ENCODE peak calls at places on chromosomes 6 and 20, in eight cellular contexts. One of them, this sample, is unnamed.

GRCh38 chr6:16840291-16840690 is 79.0 kb upstream of the ATXN1 start:
- DNase-seq in psoas muscle: no peak
- DNase-seq in fibroblast of mammary gland: no peak
- DNase-seq in HFF-Myc: no peak
- DNase-seq in H1: no peak
- DNase-seq in AG04450: no peak
- DNase-seq in body of pancreas: no peak
- DNase-seq in PC-3: no peak
- DNase-seq in this sample: no peak

GRCh38 chr6:169859978-169860703 is 108.7 kb downstream of the ERMARD start:
- DNase-seq in psoas muscle: no peak
- DNase-seq in fibroblast of mammary gland: no peak
- DNase-seq in HFF-Myc: no peak
- DNase-seq in H1: no peak
- DNase-seq in AG04450: no peak
- DNase-seq in body of pancreas: no peak
- DNase-seq in PC-3: no peak
- DNase-seq in this sample: no peak

GRCh38 chr6:7390218-7390878 is 740 bp downstream of the RIOK1 start:
- DNase-seq in psoas muscle: no peak
- DNase-seq in fibroblast of mammary gland: no peak
- DNase-seq in HFF-Myc: no peak
- DNase-seq in H1: no peak
- DNase-seq in AG04450: peak
- DNase-seq in body of pancreas: no peak
- DNase-seq in PC-3: no peak
- DNase-seq in this sample: peak

GRCh38 chr6:45421700-45422540 is 44.2 kb upstream of the SUPT3H start:
- DNase-seq in psoas muscle: peak
- DNase-seq in fibroblast of mammary gland: peak
- DNase-seq in HFF-Myc: no peak
- DNase-seq in H1: no peak
- DNase-seq in AG04450: no peak
- DNase-seq in body of pancreas: peak
- DNase-seq in PC-3: peak
- DNase-seq in this sample: no peak

GRCh38 chr20:845226-845868 is 11.8 kb downstream of the FAM110A start:
- DNase-seq in psoas muscle: no peak
- DNase-seq in fibroblast of mammary gland: no peak
- DNase-seq in HFF-Myc: no peak
- DNase-seq in H1: no peak
- DNase-seq in AG04450: no peak
- DNase-seq in body of pancreas: no peak
- DNase-seq in PC-3: no peak
- DNase-seq in this sample: no peak

GRCh38 chr6:29625337-29625930 is 7.5 kb downstream of the GABBR1 start:
- DNase-seq in psoas muscle: no peak
- DNase-seq in fibroblast of mammary gland: no peak
- DNase-seq in HFF-Myc: no peak
- DNase-seq in H1: no peak
- DNase-seq in AG04450: no peak
- DNase-seq in body of pancreas: no peak
- DNase-seq in PC-3: no peak
- DNase-seq in this sample: no peak

GRCh38 chr20:64106981-64107735 is at the start of gene NPBWR2:
- DNase-seq in psoas muscle: peak
- DNase-seq in fibroblast of mammary gland: no peak
- DNase-seq in HFF-Myc: no peak
- DNase-seq in H1: no peak
- DNase-seq in AG04450: no peak
- DNase-seq in body of pancreas: peak
- DNase-seq in PC-3: no peak
- DNase-seq in this sample: no peak

GRCh38 chr6:20661721-20662120 is 127.5 kb downstream of the CDKAL1 start:
- DNase-seq in psoas muscle: no peak
- DNase-seq in fibroblast of mammary gland: peak
- DNase-seq in HFF-Myc: no peak
- DNase-seq in H1: no peak
- DNase-seq in AG04450: no peak
- DNase-seq in body of pancreas: no peak
- DNase-seq in PC-3: no peak
- DNase-seq in this sample: no peak

GRCh38 chr20:41508335-41508734 is 109.8 kb downstream of the CHD6 start:
- DNase-seq in psoas muscle: no peak
- DNase-seq in fibroblast of mammary gland: no peak
- DNase-seq in HFF-Myc: no peak
- DNase-seq in H1: no peak
- DNase-seq in AG04450: no peak
- DNase-seq in body of pancreas: no peak
- DNase-seq in PC-3: no peak
- DNase-seq in this sample: no peak

GRCh38 chr6:88629838-88630462 is 333.5 kb downstream of the RNGTT start:
- DNase-seq in psoas muscle: no peak
- DNase-seq in fibroblast of mammary gland: no peak
- DNase-seq in HFF-Myc: no peak
- DNase-seq in H1: peak
- DNase-seq in AG04450: no peak
- DNase-seq in body of pancreas: no peak
- DNase-seq in PC-3: no peak
- DNase-seq in this sample: no peak

GRCh38 chr6:43910638-43911353 is 140.8 kb downstream of the VEGFA start:
- DNase-seq in psoas muscle: peak
- DNase-seq in fibroblast of mammary gland: peak
- DNase-seq in HFF-Myc: no peak
- DNase-seq in H1: no peak
- DNase-seq in AG04450: peak
- DNase-seq in body of pancreas: no peak
- DNase-seq in PC-3: no peak
- DNase-seq in this sample: no peak
- H3K4me3 ChIP-seq in psoas muscle: no peak
- H3K4me3 ChIP-seq in fibroblast of mammary gland: no peak
- H3K4me3 ChIP-seq in HFF-Myc: no peak
- H3K4me3 ChIP-seq in H1: no peak
- H3K4me3 ChIP-seq in AG04450: no peak
- H3K4me3 ChIP-seq in body of pancreas: no peak
- H3K4me3 ChIP-seq in PC-3: no peak
- H3K4me3 ChIP-seq in this sample: no peak

GRCh38 chr6:147905721-147906120 is 397.2 kb downstream of the SAMD5 start:
- DNase-seq in psoas muscle: no peak
- DNase-seq in fibroblast of mammary gland: no peak
- DNase-seq in HFF-Myc: no peak
- DNase-seq in H1: no peak
- DNase-seq in AG04450: no peak
- DNase-seq in body of pancreas: no peak
- DNase-seq in PC-3: no peak
- DNase-seq in this sample: no peak

GRCh38 chr6:147910254-147910653 is 401.8 kb downstream of the SAMD5 start:
- DNase-seq in psoas muscle: no peak
- DNase-seq in fibroblast of mammary gland: no peak
- DNase-seq in HFF-Myc: no peak
- DNase-seq in H1: no peak
- DNase-seq in AG04450: no peak
- DNase-seq in body of pancreas: no peak
- DNase-seq in PC-3: no peak
- DNase-seq in this sample: no peak

GRCh38 chr6:147911686-147912085 is 403.2 kb downstream of the SAMD5 start:
- DNase-seq in psoas muscle: no peak
- DNase-seq in fibroblast of mammary gland: no peak
- DNase-seq in HFF-Myc: no peak
- DNase-seq in H1: no peak
- DNase-seq in AG04450: no peak
- DNase-seq in body of pancreas: no peak
- DNase-seq in PC-3: no peak
- DNase-seq in this sample: no peak

GRCh38 chr6:147906361-147906760 is 397.9 kb downstream of the SAMD5 start:
- DNase-seq in psoas muscle: no peak
- DNase-seq in fibroblast of mammary gland: peak
- DNase-seq in HFF-Myc: no peak
- DNase-seq in H1: no peak
- DNase-seq in AG04450: no peak
- DNase-seq in body of pancreas: no peak
- DNase-seq in PC-3: peak
- DNase-seq in this sample: no peak

GRCh38 chr6:147909645-147910044 is 401.2 kb downstream of the SAMD5 start:
- DNase-seq in psoas muscle: no peak
- DNase-seq in fibroblast of mammary gland: peak
- DNase-seq in HFF-Myc: peak
- DNase-seq in H1: no peak
- DNase-seq in AG04450: no peak
- DNase-seq in body of pancreas: no peak
- DNase-seq in PC-3: peak
- DNase-seq in this sample: no peak
- TF ChIP-seq CTCF in psoas muscle: no peak
- TF ChIP-seq CTCF in fibroblast of mammary gland: no peak
- TF ChIP-seq CTCF in HFF-Myc: no peak
- TF ChIP-seq CTCF in H1: no peak
- TF ChIP-seq CTCF in AG04450: no peak
- TF ChIP-seq CTCF in body of pancreas: no peak
- TF ChIP-seq CTCF in PC-3: no peak
- TF ChIP-seq CTCF in this sample: no peak

GRCh38 chr6:15331629-15332241 is 85.9 kb downstream of the JARID2 start:
- DNase-seq in psoas muscle: no peak
- DNase-seq in fibroblast of mammary gland: no peak
- DNase-seq in HFF-Myc: no peak
- DNase-seq in H1: no peak
- DNase-seq in AG04450: no peak
- DNase-seq in body of pancreas: no peak
- DNase-seq in PC-3: no peak
- DNase-seq in this sample: no peak
- H3K4me3 ChIP-seq in psoas muscle: no peak
- H3K4me3 ChIP-seq in fibroblast of mammary gland: no peak
- H3K4me3 ChIP-seq in HFF-Myc: no peak
- H3K4me3 ChIP-seq in H1: no peak
- H3K4me3 ChIP-seq in AG04450: no peak
- H3K4me3 ChIP-seq in body of pancreas: no peak
- H3K4me3 ChIP-seq in PC-3: no peak
- H3K4me3 ChIP-seq in this sample: peak

DNA sequence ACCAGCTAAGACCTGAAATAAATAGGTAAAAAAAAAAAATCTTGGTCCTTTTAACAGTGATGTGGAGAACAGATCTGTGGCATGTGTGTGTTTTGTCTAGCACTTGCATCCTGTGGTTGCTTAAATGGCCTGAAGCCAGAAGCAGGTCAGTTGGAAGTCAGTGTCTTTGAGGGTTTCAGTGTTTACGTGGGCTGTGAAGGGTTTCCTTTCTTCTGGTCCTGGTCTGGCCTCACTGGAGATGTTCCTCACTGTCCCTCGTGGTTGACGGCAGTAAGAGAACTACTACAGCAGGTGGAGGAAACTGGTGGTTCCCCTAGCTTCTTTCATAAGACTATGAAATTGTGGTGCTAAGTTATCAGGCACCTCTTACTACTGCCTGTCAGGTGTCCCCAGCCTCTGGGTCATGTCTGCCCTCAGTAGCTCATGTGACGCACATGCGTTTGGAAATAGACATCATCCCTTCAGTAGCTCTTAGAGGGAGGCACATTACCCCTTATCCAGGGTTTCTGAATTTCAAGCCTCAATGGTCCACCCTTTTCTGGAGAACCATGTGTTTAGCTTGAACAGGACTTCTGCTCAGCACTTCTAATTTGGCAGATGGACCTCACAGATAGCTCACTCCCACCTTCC is 59.4 kb upstream of the SCP2D1 start:
- DNase-seq in psoas muscle: no peak
- DNase-seq in fibroblast of mammary gland: no peak
- DNase-seq in HFF-Myc: no peak
- DNase-seq in H1: no peak
- DNase-seq in AG04450: no peak
- DNase-seq in body of pancreas: no peak
- DNase-seq in PC-3: no peak
- DNase-seq in this sample: peak
- TF ChIP-seq CTCF in psoas muscle: no peak
- TF ChIP-seq CTCF in fibroblast of mammary gland: no peak
- TF ChIP-seq CTCF in HFF-Myc: no peak
- TF ChIP-seq CTCF in H1: no peak
- TF ChIP-seq CTCF in AG04450: no peak
- TF ChIP-seq CTCF in body of pancreas: no peak
- TF ChIP-seq CTCF in PC-3: no peak
- TF ChIP-seq CTCF in this sample: peak

DNA sequence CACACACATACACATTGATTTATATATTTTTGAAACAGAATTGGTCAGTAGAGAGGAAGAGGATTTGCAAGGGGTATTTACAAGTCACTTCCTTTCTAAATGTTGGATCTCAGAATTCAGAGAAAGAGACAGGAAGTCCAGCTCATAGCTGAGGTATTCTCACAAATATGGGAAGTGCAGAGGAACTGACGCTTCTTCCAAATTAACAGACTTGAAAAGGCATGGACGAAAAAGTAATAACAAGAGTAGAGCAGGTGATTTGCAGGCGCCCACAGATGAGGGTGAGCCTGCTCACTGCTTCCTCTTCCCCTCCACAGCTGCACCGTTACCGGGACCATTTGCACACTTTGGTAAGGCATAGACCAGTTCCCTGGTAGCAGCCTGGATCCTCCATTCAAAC is 246.4 kb downstream of the PHACTR1 start:
- DNase-seq in psoas muscle: no peak
- DNase-seq in fibroblast of mammary gland: no peak
- DNase-seq in HFF-Myc: no peak
- DNase-seq in H1: no peak
- DNase-seq in AG04450: no peak
- DNase-seq in body of pancreas: no peak
- DNase-seq in PC-3: no peak
- DNase-seq in this sample: no peak
- H3K4me3 ChIP-seq in psoas muscle: no peak
- H3K4me3 ChIP-seq in fibroblast of mammary gland: no peak
- H3K4me3 ChIP-seq in HFF-Myc: no peak
- H3K4me3 ChIP-seq in H1: no peak
- H3K4me3 ChIP-seq in AG04450: no peak
- H3K4me3 ChIP-seq in body of pancreas: no peak
- H3K4me3 ChIP-seq in PC-3: no peak
- H3K4me3 ChIP-seq in this sample: no peak

DNA sequence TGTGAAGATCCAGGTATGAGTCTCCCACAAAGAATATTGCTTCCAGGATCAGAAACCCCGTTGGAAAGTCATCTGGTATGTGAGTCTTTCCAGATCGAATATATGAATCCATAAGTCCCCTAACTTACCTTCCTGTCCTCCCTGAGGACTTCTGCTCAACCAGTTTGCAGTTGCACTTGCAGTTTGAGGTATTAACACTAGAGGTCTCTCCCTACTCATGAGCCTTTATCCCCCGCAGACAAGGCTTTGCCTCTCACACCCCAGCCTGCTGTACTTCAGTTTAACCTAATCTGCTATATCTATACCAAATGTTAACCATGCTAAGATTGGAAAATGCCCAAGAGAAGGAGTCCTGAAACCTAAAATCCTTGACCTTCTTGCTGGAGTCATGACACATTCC is 135.3 kb upstream of the DEFB112 start:
- DNase-seq in psoas muscle: no peak
- DNase-seq in fibroblast of mammary gland: peak
- DNase-seq in HFF-Myc: no peak
- DNase-seq in H1: no peak
- DNase-seq in AG04450: no peak
- DNase-seq in body of pancreas: no peak
- DNase-seq in PC-3: no peak
- DNase-seq in this sample: no peak
- TF ChIP-seq CTCF in psoas muscle: peak
- TF ChIP-seq CTCF in fibroblast of mammary gland: no peak
- TF ChIP-seq CTCF in HFF-Myc: no peak
- TF ChIP-seq CTCF in H1: peak
- TF ChIP-seq CTCF in AG04450: peak
- TF ChIP-seq CTCF in body of pancreas: no peak
- TF ChIP-seq CTCF in PC-3: peak
- TF ChIP-seq CTCF in this sample: peak

GRCh38 chr6:137313928-137314855 is 95.0 kb upstream of the IFNGR1 start:
- DNase-seq in psoas muscle: peak
- DNase-seq in fibroblast of mammary gland: peak
- DNase-seq in HFF-Myc: peak
- DNase-seq in H1: no peak
- DNase-seq in AG04450: peak
- DNase-seq in body of pancreas: peak
- DNase-seq in PC-3: peak
- DNase-seq in this sample: peak
- H3K4me3 ChIP-seq in psoas muscle: peak
- H3K4me3 ChIP-seq in fibroblast of mammary gland: no peak
- H3K4me3 ChIP-seq in HFF-Myc: no peak
- H3K4me3 ChIP-seq in H1: no peak
- H3K4me3 ChIP-seq in AG04450: no peak
- H3K4me3 ChIP-seq in body of pancreas: no peak
- H3K4me3 ChIP-seq in PC-3: no peak
- H3K4me3 ChIP-seq in this sample: no peak